ENCODE peak calls at places on chromosomes 4 and X, in four cellular contexts. O, W, Y and U are unnamed samples.

GRCh38 chr4:60865238-60865637 is 334.9 kb upstream of the ADGRL3 start:
- DNase-seq in O (no peak), W (peak), Y (no peak), U (no peak)

GRCh38 chr4:155772459-155773195 is 13.8 kb downstream of the GUCY1B1 start:
- DNase-seq in O (no peak), W (no peak), Y (no peak), U (no peak)

GRCh38 chr4:143606470-143606869 is 93.0 kb downstream of the SMARCA5 start:
- DNase-seq in O (no peak), W (no peak), Y (no peak), U (no peak)

GRCh38 chr4:41212221-41213203 is 1.8 kb downstream of the APBB2 start:
- DNase-seq in O (no peak), W (peak), Y (no peak), U (no peak)

GRCh38 chr4:8340721-8341680 is 71.4 kb downstream of the HTRA3 start:
- DNase-seq in O (peak), W (no peak), Y (peak), U (no peak)

GRCh38 chr4:17898553-17898952 is 87.8 kb downstream of the NCAPG start:
- DNase-seq in O (no peak), W (no peak), Y (no peak), U (no peak)

GRCh38 chr4:24091632-24092240 is 201.9 kb upstream of the PPARGC1A start:
- DNase-seq in O (no peak), W (no peak), Y (no peak), U (no peak)

GRCh38 chr4:37767546-37767945 is 58.9 kb upstream of the PGM2 start:
- DNase-seq in O (peak), W (no peak), Y (peak), U (no peak)

GRCh38 chr4:41024556-41025491 is 189.5 kb downstream of the APBB2 start:
- DNase-seq in O (no peak), W (peak), Y (no peak), U (no peak)

GRCh38 chr4:73312967-73313366 is 54.4 kb upstream of the ANKRD17 start:
- DNase-seq in O (no peak), W (no peak), Y (no peak), U (no peak)

GRCh38 chr4:73308286-73308685 is 49.7 kb upstream of the ANKRD17 start:
- DNase-seq in O (no peak), W (no peak), Y (no peak), U (no peak)

GRCh38 chr4:73315091-73315490 is 56.5 kb upstream of the ANKRD17 start:
- DNase-seq in O (no peak), W (no peak), Y (no peak), U (no peak)

GRCh38 chr4:73309211-73309610 is 50.6 kb upstream of the ANKRD17 start:
- DNase-seq in O (no peak), W (no peak), Y (no peak), U (no peak)

GRCh38 chr4:73311428-73311827 is 52.8 kb upstream of the ANKRD17 start:
- DNase-seq in O (no peak), W (no peak), Y (no peak), U (no peak)
- TF ChIP-seq CTCF in O (peak), W (no peak), Y (no peak), U (peak)

DNA sequence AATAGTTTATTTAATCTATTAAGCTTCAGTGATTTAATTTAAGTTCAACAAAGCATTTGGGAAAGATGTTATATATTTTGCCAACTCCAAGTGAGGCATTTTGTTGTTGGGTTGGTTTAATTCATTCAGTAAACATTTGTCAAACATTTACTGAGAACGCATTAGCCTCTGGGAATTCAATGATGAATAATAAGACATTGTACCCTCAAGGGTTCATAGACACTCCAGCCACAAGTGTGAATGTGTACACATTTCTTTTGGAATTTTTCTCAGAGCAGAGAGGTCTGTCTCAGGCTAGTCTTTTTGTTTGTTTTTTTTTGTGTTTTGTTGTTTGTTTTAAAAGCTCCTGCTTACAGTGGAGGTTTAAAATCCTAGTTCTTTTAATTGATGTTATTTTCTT is 203.9 kb downstream of the SOWAHB start:
- DNase-seq in O (no peak), W (no peak), Y (no peak), U (no peak)
- H3K27ac ChIP-seq in O (no peak), W (no peak), Y (no peak), U (peak)

GRCh38 chr4:119781044-119781443 is 152.4 kb upstream of the PDE5A start:
- DNase-seq in O (no peak), W (no peak), Y (no peak), U (no peak)

GRCh38 chr4:119783200-119783978 is 154.8 kb upstream of the PDE5A start:
- DNase-seq in O (no peak), W (no peak), Y (no peak), U (no peak)

GRCh38 chr4:119788334-119789266 is 160.0 kb upstream of the PDE5A start:
- DNase-seq in O (no peak), W (no peak), Y (no peak), U (no peak)

GRCh38 chr4:119785963-119786362 is 157.4 kb upstream of the PDE5A start:
- DNase-seq in O (no peak), W (no peak), Y (no peak), U (no peak)
- TF ChIP-seq CTCF in O (no peak), W (no peak), Y (no peak), U (peak)

DNA sequence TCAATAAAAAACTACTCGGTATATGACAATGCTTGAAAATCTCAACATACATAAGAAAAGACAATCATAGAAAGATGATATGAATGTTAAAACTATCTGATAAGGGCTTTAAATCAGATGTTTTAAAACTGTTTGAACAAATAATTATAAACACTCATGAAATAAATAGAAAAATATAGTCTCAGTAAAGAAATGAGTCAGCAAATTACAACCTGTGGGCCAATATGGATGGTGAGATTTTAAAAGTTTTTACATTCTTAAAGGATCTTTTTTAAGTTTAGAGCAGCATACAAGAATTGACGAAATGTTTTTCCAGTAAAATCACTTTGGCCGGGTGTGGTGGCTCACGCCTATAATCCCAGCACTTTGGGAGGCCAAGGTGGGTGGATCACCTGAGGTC is 83.1 kb downstream of the TEX11 start:
- DNase-seq in O (no peak), W (no peak), Y (no peak), U (no peak)
- H3K27ac ChIP-seq in O (no peak), W (no peak), Y (no peak), U (no peak)